ENCODE peak calls at places on chromosomes 3 and 15, in seven cellular contexts. T, F, H, Y, G, E and B are unnamed samples.

GRCh38 chr3:47283193-47283537 is 421 bp downstream of the KLHL18 start:
- DNase-seq in G (no peak), F (peak; percentile 23), H (no peak), T (no peak), Y (peak; percentile 19), E (peak; percentile 21), B (no peak)

GRCh38 chr3:183006396-183007002 is 26.2 kb upstream of the DCUN1D1 start:
- DNase-seq in Y (peak; percentile 38), E (no peak), F (no peak), G (no peak), H (no peak), T (no peak), B (no peak)

GRCh38 chr3:61684386-61684785 is 123.0 kb downstream of the PTPRG start:
- DNase-seq in T (no peak), G (no peak), F (peak; percentile 22), E (no peak), Y (no peak), H (no peak), B (no peak)

GRCh38 chr3:46861996-46862688 is 1.1 kb downstream of the MYL3 start:
- DNase-seq in H (no peak), T (no peak), E (no peak), F (no peak), G (no peak), Y (no peak), B (no peak)

GRCh38 chr15:69629631-69630161 is 177.1 kb downstream of the RPLP1 start:
- DNase-seq in T (no peak), H (no peak), G (no peak), E (no peak), F (no peak), Y (no peak), B (no peak)

GRCh38 chr3:49353022-49353421 is 5.1 kb downstream of the GPX1 start:
- DNase-seq in Y (no peak), T (no peak), H (no peak), F (no peak), E (no peak), G (no peak), B (no peak)

GRCh38 chr3:10512687-10513086 is 7.3 kb upstream of the ATP2B2 start:
- DNase-seq in Y (no peak), F (no peak), T (no peak), G (no peak), H (no peak), E (no peak), B (no peak)

GRCh38 chr15:99437315-99438221 is 128.2 kb upstream of the MEF2A start:
- DNase-seq in E (no peak), H (peak; percentile 27), T (no peak), Y (no peak), G (no peak), F (no peak), B (no peak)

GRCh38 chr3:183698318-183698731 is 728 bp downstream of the YEATS2 start:
- DNase-seq in H (peak; percentile 63), Y (no peak), E (no peak), F (peak; percentile 55), T (no peak), G (no peak), B (no peak)

GRCh38 chr3:126836220-126836860 is 132.3 kb downstream of the CHCHD6 start:
- DNase-seq in T (no peak), Y (no peak), H (no peak), G (no peak), E (no peak), F (no peak), B (no peak)

GRCh38 chr15:41914406-41914805 is 20.6 kb upstream of the SPTBN5 start:
- DNase-seq in H (no peak), T (no peak), Y (no peak), F (no peak), E (no peak), G (no peak), B (no peak)

GRCh38 chr15:96180062-96180745 is 150.3 kb upstream of the NR2F2 start:
- DNase-seq in E (no peak), Y (no peak), F (no peak), H (no peak), G (no peak), T (no peak), B (no peak)

GRCh38 chr3:37183375-37183831 is 9.0 kb upstream of the LRRFIP2 start:
- DNase-seq in E (no peak), G (no peak), Y (no peak), H (peak; percentile 70), F (peak; percentile 91), T (no peak), B (no peak)

GRCh38 chr3:25465266-25465860 is 37.3 kb downstream of the RARB start:
- DNase-seq in E (no peak), H (no peak), T (no peak), F (no peak), Y (no peak), G (no peak), B (no peak)

GRCh38 chr3:39068556-39068955 is 16.7 kb downstream of the WDR48 start:
- DNase-seq in Y (no peak), F (no peak), H (no peak), G (no peak), E (no peak), T (no peak), B (no peak)

GRCh38 chr3:32778389-32778788 is 39.4 kb upstream of the TRIM71 start:
- DNase-seq in G (no peak), T (no peak), Y (no peak), F (no peak), H (no peak), E (no peak), B (no peak)

GRCh38 chr3:113212155-113212844 is 943 bp downstream of the BOC start:
- DNase-seq in F (peak; percentile 47), T (no peak), E (no peak), H (peak; percentile 29), Y (peak; percentile 33), G (no peak), B (no peak)

GRCh38 chr3:65776494-65776893 is 262.2 kb downstream of the MAGI1 start:
- DNase-seq in E (no peak), G (no peak), F (no peak), H (peak; percentile 67), T (no peak), Y (no peak), B (no peak)

GRCh38 chr3:160684368-160684740 is 7.4 kb downstream of the ARL14 start:
- DNase-seq in T (no peak), G (no peak), F (no peak), H (no peak), E (no peak), Y (no peak), B (no peak)

GRCh38 chr3:28150465-28151206 is 90.8 kb upstream of the CMC1 start:
- DNase-seq in T (no peak), E (no peak), Y (no peak), H (peak; percentile 8), F (no peak), G (no peak), B (no peak)

GRCh38 chr15:35450492-35450891 is 95.5 kb downstream of the DPH6 start:
- DNase-seq in F (peak; percentile 16), G (no peak), T (no peak), Y (no peak), H (peak; percentile 55), E (no peak), B (no peak)

GRCh38 chr3:14383753-14384152 is 18.7 kb upstream of the SLC6A6 start:
- DNase-seq in G (no peak), E (no peak), H (no peak), T (no peak), Y (no peak), F (peak; percentile 43), B (no peak)

GRCh38 chr15:92159481-92159880 is 234.2 kb upstream of the ST8SIA2 start:
- DNase-seq in T (no peak), Y (no peak), F (no peak), E (no peak), H (no peak), G (no peak), B (no peak)

GRCh38 chr15:65323071-65323511 is 18.6 kb downstream of the RNU5B-1 start:
- DNase-seq in Y (no peak), F (peak; percentile 67), H (peak; percentile 30), G (peak; percentile 96), E (no peak), T (no peak), B (peak; percentile 72)

GRCh38 chr3:4895848-4896247 is 83.4 kb upstream of the BHLHE40 start:
- DNase-seq in F (no peak), T (no peak), E (no peak), H (peak; percentile 29), G (no peak), Y (no peak), B (no peak)

GRCh38 chr3:166362698-166363097 is 525.5 kb upstream of the BCHE start:
- DNase-seq in H (no peak), G (no peak), T (no peak), F (no peak), E (no peak), Y (no peak), B (no peak)

GRCh38 chr3:48656061-48656840 is 6.4 kb downstream of the CELSR3 start:
- DNase-seq in F (no peak), G (no peak), Y (peak; percentile 94), T (peak; percentile 66), H (peak; percentile 79), E (peak; percentile 78), B (no peak)